ENCODE peak calls at places on chromosomes 1 and 21, in ten cellular contexts. O is astrocyte, G is left lung, I is endodermal cell, J is fibroblast of lung, P is lower lobe of right lung, M is heart right ventricle, U is neural progenitor cell, T is IMR-90, V is breast epithelium. L is an unnamed sample.

GRCh38 chr21:44871576-44872265 is 1.8 kb downstream of the PTTG1IP start:
- DNase-seq in O (peak; percentile 72), G (no peak), I (no peak), J (peak; percentile 78), P (no peak), M (no peak), U (no peak), T (peak; percentile 77), V (no peak), L (no peak)

GRCh38 chr1:200165493-200166220 is 138.1 kb downstream of the NR5A2 start:
- DNase-seq in O (no peak), G (no peak), I (no peak), J (no peak), P (no peak), M (no peak), U (no peak), T (no peak), V (no peak), L (no peak)

GRCh38 chr1:42334240-42335049 is 590 bp downstream of the FOXJ3 start:
- DNase-seq in O (peak; percentile 27), G (no peak), I (peak; percentile 85), J (peak; percentile 45), P (peak; percentile 66), M (peak; percentile 62), U (peak; percentile 75), T (peak; percentile 43), V (peak; percentile 56), L (peak; percentile 27)

GRCh38 chr1:185894806-185895205 is 160.6 kb downstream of the HMCN1 start:
- DNase-seq in O (peak; percentile 56), G (no peak), I (no peak), J (peak; percentile 59), P (no peak), M (no peak), U (no peak), T (peak; percentile 46), V (no peak), L (no peak)

GRCh38 chr1:84143796-84144565 is at the start of gene PRKACB:
- DNase-seq in O (peak; percentile 39), G (no peak), I (no peak), J (peak; percentile 56), P (no peak), M (no peak), U (no peak), T (peak; percentile 62), V (no peak), L (no peak)

GRCh38 chr1:52756020-52756419 is 29.8 kb downstream of the ZYG11B start:
- DNase-seq in O (no peak), G (no peak), I (peak; percentile 49), J (no peak), P (no peak), M (no peak), U (peak; percentile 28), T (no peak), V (no peak), L (no peak)

GRCh38 chr1:69824932-69825331 is 257.2 kb downstream of the LRRC7 start:
- DNase-seq in O (no peak), G (no peak), I (no peak), J (no peak), P (no peak), M (peak; percentile 7), U (no peak), T (no peak), V (no peak), L (no peak)

GRCh38 chr1:109640285-109640865 is 15.5 kb upstream of the GSTM4 start:
- DNase-seq in O (no peak), G (peak; percentile 90), I (peak; percentile 99), J (peak; percentile 36), P (peak; percentile 89), M (peak; percentile 83), U (peak; percentile 79), T (peak; percentile 55), V (peak; percentile 90), L (peak; percentile 89)

DNA sequence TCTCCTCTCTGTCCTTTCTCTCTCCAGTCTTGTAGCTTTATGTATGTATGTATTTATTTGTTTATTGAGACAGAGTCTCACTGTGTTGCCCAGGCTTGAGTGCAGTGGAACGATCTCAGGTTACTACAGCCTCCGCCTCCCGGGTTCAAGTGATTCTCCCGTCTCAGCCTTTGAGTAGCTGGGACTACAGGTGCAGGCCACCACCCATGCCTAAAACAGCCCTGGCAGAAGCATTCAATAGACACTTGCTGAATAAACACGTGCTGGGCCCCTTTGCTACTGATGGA is 2.5 kb downstream of the KIAA2013 start:
- DNase-seq in O (no peak), G (no peak), I (no peak), J (no peak), P (no peak), M (no peak), U (no peak), T (no peak), V (no peak), L (no peak)
- H3K4me3 ChIP-seq in O (no peak overlapping the region), G (no peak overlapping the region), I (peak overlapping the region; percentile 85), J (no peak overlapping the region), P (peak overlapping the region; percentile 60), M (peak overlapping the region; percentile 62), U (no peak overlapping the region), T (no peak overlapping the region), V (no peak overlapping the region), L (no peak overlapping the region)

GRCh38 chr1:223726380-223727001 is 14.2 kb downstream of the CAPN2 start:
- DNase-seq in O (peak; percentile 93), G (no peak), I (peak; percentile 90), J (peak; percentile 95), P (peak; percentile 75), M (peak; percentile 85), U (peak; percentile 58), T (peak; percentile 98), V (no peak), L (peak; percentile 74)

GRCh38 chr1:223729906-223730305 is 17.6 kb downstream of the CAPN2 start:
- DNase-seq in O (no peak), G (no peak), I (no peak), J (no peak), P (no peak), M (no peak), U (no peak), T (no peak), V (no peak), L (no peak)

GRCh38 chr1:223730471-223730870 is 18.1 kb downstream of the CAPN2 start:
- DNase-seq in O (no peak), G (no peak), I (no peak), J (no peak), P (no peak), M (no peak), U (no peak), T (no peak), V (no peak), L (no peak)

GRCh38 chr1:223725578-223725977 is 13.2 kb downstream of the CAPN2 start:
- DNase-seq in O (no peak), G (no peak), I (no peak), J (no peak), P (no peak), M (no peak), U (no peak), T (no peak), V (no peak), L (no peak)

GRCh38 chr1:223727541-223727940 is 15.2 kb downstream of the CAPN2 start:
- DNase-seq in O (peak; percentile 81), G (no peak), I (no peak), J (peak; percentile 85), P (no peak), M (no peak), U (no peak), T (peak; percentile 75), V (no peak), L (no peak)
- H3K27ac ChIP-seq in O (peak overlapping the region; percentile 83), G (peak overlapping the region; percentile 26), I (no peak overlapping the region), J (peak overlapping the region; percentile 60), P (peak overlapping the region; percentile 70), M (peak overlapping the region; percentile 71), U (no peak overlapping the region), T (peak overlapping the region; percentile 87), V (peak overlapping the region; percentile 74), L (peak overlapping the region; percentile 19)

GRCh38 chr21:31974454-31974985 is 101.7 kb downstream of the HUNK start:
- DNase-seq in O (no peak), G (no peak), I (no peak), J (no peak), P (no peak), M (no peak), U (peak; percentile 67), T (no peak), V (no peak), L (no peak)
- H3K4me3 ChIP-seq in O (no peak overlapping the region), G (no peak overlapping the region), I (no peak overlapping the region), J (no peak overlapping the region), P (no peak overlapping the region), M (no peak overlapping the region), U (no peak overlapping the region), T (no peak overlapping the region), V (no peak overlapping the region), L (no peak overlapping the region)

DNA sequence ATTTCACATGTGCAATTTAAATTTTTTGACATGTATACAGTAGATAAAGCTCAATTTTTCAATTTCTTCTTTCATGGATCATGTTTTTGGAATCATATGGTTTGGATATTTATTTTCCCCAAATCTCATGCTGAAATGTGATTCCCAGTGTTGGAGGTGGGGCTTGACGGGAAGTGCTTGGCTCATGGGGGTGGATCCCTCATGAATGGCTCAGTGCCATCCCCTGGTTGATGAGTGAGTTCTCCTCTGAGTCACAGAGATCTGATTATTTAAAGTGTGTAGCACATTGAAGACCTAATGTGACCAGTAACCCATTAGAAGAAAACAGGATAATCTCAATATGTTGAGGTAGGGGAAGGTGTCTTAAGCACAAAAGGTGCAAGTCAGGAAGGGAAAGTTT is 9.1 kb upstream of the IFI16 start:
- DNase-seq in O (peak; percentile 90), G (no peak), I (peak; percentile 64), J (peak; percentile 93), P (peak; percentile 59), M (peak; percentile 90), U (peak; percentile 48), T (peak; percentile 94), V (peak; percentile 69), L (peak; percentile 95)
- H3K27ac ChIP-seq in O (peak overlapping the region; percentile 94), G (peak overlapping the region; percentile 90), I (peak overlapping the region; percentile 90), J (peak overlapping the region; percentile 99), P (peak overlapping the region; percentile 82), M (peak overlapping the region; percentile 52), U (no peak overlapping the region), T (no peak overlapping the region), V (peak overlapping the region; percentile 93), L (peak overlapping the region; percentile 79)

DNA sequence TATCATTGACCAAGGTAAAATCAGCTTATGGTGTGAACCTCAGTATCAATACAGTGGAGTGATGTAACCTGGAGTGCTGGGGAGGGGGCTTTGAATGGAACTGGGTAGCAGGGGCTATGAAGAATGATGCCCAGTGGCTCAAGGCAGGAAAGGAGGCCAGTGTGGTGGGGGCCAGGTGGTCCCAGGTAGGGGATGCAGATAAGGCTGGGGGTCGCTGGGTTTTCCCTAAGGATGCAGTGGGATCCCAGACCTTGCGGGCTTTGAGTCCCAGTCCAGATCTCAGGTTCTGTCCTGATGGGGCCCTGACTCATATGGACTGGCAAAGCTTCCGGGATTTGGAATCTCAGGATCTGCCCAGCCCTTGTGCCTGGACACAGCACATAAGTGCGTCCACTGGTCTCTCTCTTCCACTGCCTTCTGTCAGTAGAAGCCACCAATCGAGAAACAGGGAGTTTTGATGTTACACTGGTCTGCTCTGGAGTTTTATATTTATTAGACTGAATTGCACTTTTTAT is 52.0 kb downstream of the S100B start:
- DNase-seq in O (no peak), G (no peak), I (no peak), J (no peak), P (no peak), M (no peak), U (no peak), T (no peak), V (no peak), L (no peak)
- H3K4me3 ChIP-seq in O (no peak overlapping the region), G (no peak overlapping the region), I (no peak overlapping the region), J (no peak overlapping the region), P (no peak overlapping the region), M (no peak overlapping the region), U (no peak overlapping the region), T (no peak overlapping the region), V (no peak overlapping the region), L (no peak overlapping the region)